ENCODE peak calls at places on chromosome 7, in six cellular contexts. K, A, F, V, U and G are unnamed samples. For H3K9me3, the result is how much of the 10 kb centered on the place peaks cover.

GRCh38 chr7:41999736-42000283 is 237.2 kb downstream of the GLI3 start:
- DNase-seq in K (no peak), A (no peak), U (no peak), V (no peak), F (peak), G (no peak)

GRCh38 chr7:131649003-131649541 is 92.6 kb upstream of the PODXL start:
- DNase-seq in V (peak), K (no peak), F (no peak), U (no peak), A (no peak), G (no peak)

GRCh38 chr7:41116817-41117216 is 586.1 kb downstream of the INHBA start:
- DNase-seq in A (no peak), F (no peak), K (no peak), V (no peak), U (no peak), G (no peak)

GRCh38 chr7:155751409-155751808 is 60.9 kb downstream of the SHH start:
- DNase-seq in K (no peak), V (no peak), U (no peak), A (no peak), F (no peak), G (no peak)

GRCh38 chr7:128827248-128827958 is 2.8 kb upstream of the FLNC start:
- DNase-seq in F (no peak), K (no peak), V (peak), U (no peak), A (no peak), G (no peak)

GRCh38 chr7:56206420-56206819 is 90.2 kb upstream of the NUPR2 start:
- DNase-seq in A (no peak), F (no peak), K (no peak), U (no peak), V (no peak), G (no peak)

GRCh38 chr7:5382281-5383041 is 41.2 kb downstream of the TNRC18 start:
- DNase-seq in A (no peak), U (peak), K (no peak), F (no peak), V (no peak), G (no peak)

GRCh38 chr7:146176790-146177189 is 60.2 kb downstream of the CNTNAP2 start:
- DNase-seq in A (no peak), V (no peak), U (no peak), F (no peak), K (no peak), G (no peak)

GRCh38 chr7:47369736-47370135 is 212.2 kb downstream of the TNS3 start:
- DNase-seq in F (no peak), V (no peak), U (no peak), K (no peak), A (no peak), G (no peak)

GRCh38 chr7:139735912-139736595 is 41.7 kb downstream of the HIPK2 start:
- DNase-seq in K (no peak), U (no peak), A (peak), V (no peak), F (no peak), G (no peak)

GRCh38 chr7:97982647-97983046 is 7.3 kb downstream of the OCM2 start:
- DNase-seq in K (no peak), V (no peak), A (no peak), U (no peak), F (no peak), G (no peak)

GRCh38 chr7:26855421-26855820 is 9.0 kb downstream of the SKAP2 start:
- DNase-seq in F (no peak), U (no peak), K (no peak), V (no peak), A (no peak), G (no peak)

GRCh38 chr7:18352339-18353255 is 143.0 kb upstream of the HDAC9 start:
- DNase-seq in U (peak), K (peak), A (no peak), V (peak), F (peak), G (no peak)

GRCh38 chr7:88888684-88889083 is 93.1 kb upstream of the TEX47 start:
- DNase-seq in F (no peak), V (no peak), K (no peak), U (no peak), A (no peak), G (no peak)

GRCh38 chr7:13850185-13850752 is 139.2 kb downstream of the ETV1 start:
- DNase-seq in F (no peak), K (no peak), V (no peak), U (peak), A (peak), G (peak)

GRCh38 chr7:121605297-121605640 is 209.2 kb upstream of the FAM3C start:
- DNase-seq in F (no peak), V (no peak), A (no peak), U (no peak), K (no peak), G (no peak)

GRCh38 chr7:93043393-93043985 is 74.3 kb downstream of the SAMD9 start:
- DNase-seq in V (no peak), F (no peak), U (no peak), A (no peak), K (no peak), G (no peak)

GRCh38 chr7:123798527-123799188 is 46.3 kb upstream of the HYAL4 start:
- DNase-seq in K (no peak), U (no peak), V (no peak), A (no peak), F (no peak), G (no peak)

GRCh38 chr7:152006336-152006735 is 19.1 kb upstream of the GALNT11 start:
- DNase-seq in A (no peak), K (no peak), F (no peak), V (no peak), U (no peak), G (no peak)

GRCh38 chr7:34277801-34278195 is 372.5 kb downstream of the BMPER start:
- DNase-seq in A (no peak), U (no peak), F (no peak), V (no peak), K (no peak), G (no peak)

GRCh38 chr7:50393547-50394252 is 56.5 kb downstream of the FIGNL1 start:
- DNase-seq in V (no peak), U (no peak), A (peak), F (no peak), K (no peak), G (peak)

GRCh38 chr7:139727151-139727705 is 50.6 kb downstream of the HIPK2 start:
- DNase-seq in F (no peak), U (no peak), V (no peak), K (no peak), A (no peak), G (no peak)

GRCh38 chr7:29353810-29354209 is 159.2 kb downstream of the CHN2 start:
- DNase-seq in A (no peak), F (no peak), V (no peak), K (no peak), U (no peak), G (no peak)

GRCh38 chr7:107652642-107653041 is 8.0 kb upstream of the SLC26A4 start:
- DNase-seq in K (no peak), U (no peak), V (no peak), F (no peak), A (no peak), G (no peak)

GRCh38 chr7:520503-521161 is 986 bp upstream of the PDGFA start:
- DNase-seq in U (peak), A (no peak), K (no peak), V (no peak), F (no peak), G (no peak)

GRCh38 chr7:120955577-120956149 is 5.1 kb downstream of the ING3 start:
- DNase-seq in A (no peak), V (no peak), F (no peak), U (no peak), K (no peak), G (no peak)

GRCh38 chr7:79401254-79401653 is 52.2 kb downstream of the MAGI2 start:
- DNase-seq in K (no peak), F (no peak), A (no peak), U (no peak), V (no peak), G (no peak)

GRCh38 chr7:151905322-151905721 is 28.4 kb upstream of the PRKAG2 start:
- DNase-seq in U (no peak), V (no peak), A (no peak), F (no peak), K (peak), G (no peak)

GRCh38 chr7:128701062-128701785 is 29.1 kb downstream of the GARIN1A start:
- DNase-seq in F (no peak), V (no peak), U (no peak), K (no peak), A (no peak), G (no peak)

GRCh38 chr7:28136885-28137284 is 43.7 kb downstream of the JAZF1 start:
- DNase-seq in V (no peak), A (no peak), K (no peak), U (no peak), F (no peak), G (no peak)

GRCh38 chr7:17599733-17600685 is 301.6 kb downstream of the AHR start:
- DNase-seq in U (no peak), V (no peak), F (no peak), K (no peak), A (no peak), G (no peak)

GRCh38 chr7:37048674-37049073 is 324.4 kb upstream of the AOAH start:
- DNase-seq in U (no peak), F (no peak), V (no peak), K (no peak), A (no peak), G (no peak)

GRCh38 chr7:129644634-129645230 is 33.2 kb downstream of the NRF1 start:
- DNase-seq in V (no peak), A (no peak), F (peak), K (no peak), U (no peak), G (no peak)

GRCh38 chr7:107167483-107168232 is 1.1 kb upstream of the HBP1 start:
- DNase-seq in V (peak), U (peak), F (peak), K (no peak), A (no peak), G (no peak)

GRCh38 chr7:40455485-40455884 is 320.7 kb downstream of the SUGCT start:
- DNase-seq in U (no peak), F (no peak), K (no peak), A (no peak), V (no peak), G (no peak)

GRCh38 chr7:120993011-120993574 is 4.6 kb downstream of the CPED1 start:
- DNase-seq in U (no peak), V (no peak), F (no peak), A (no peak), K (no peak), G (no peak)

GRCh38 chr7:25359471-25360059 is 131.3 kb upstream of the NPVF start:
- DNase-seq in V (no peak), K (no peak), U (no peak), A (no peak), F (no peak), G (no peak)

GRCh38 chr7:93147358-93147757 is 827 bp downstream of the SAMD9L start:
- DNase-seq in F (peak), K (no peak), A (peak), V (peak), U (peak), G (peak)

GRCh38 chr7:1635401-1635800 is 34.7 kb upstream of the ELFN1 start:
- DNase-seq in A (no peak), U (no peak), V (no peak), K (no peak), F (no peak), G (no peak)

GRCh38 chr7:1637155-1637554 is 32.9 kb upstream of the ELFN1 start:
- DNase-seq in A (no peak), K (no peak), F (no peak), V (no peak), U (no peak), G (no peak)

GRCh38 chr7:1630700-1631336 is 39.3 kb upstream of the ELFN1 start:
- DNase-seq in A (no peak), U (no peak), K (no peak), V (no peak), F (no peak), G (no peak)

GRCh38 chr7:1632506-1632905 is 37.6 kb upstream of the ELFN1 start:
- DNase-seq in V (no peak), F (no peak), K (no peak), U (no peak), A (no peak), G (no peak)

GRCh38 chr7:1632916-1633785 is 36.9 kb upstream of the ELFN1 start:
- DNase-seq in F (no peak), U (no peak), V (no peak), A (no peak), K (no peak), G (no peak)
- H3K9me3 ChIP-seq in F (under half), U (under half), V (under half), A (under half), K (under half), G (under half)

GRCh38 chr7:63106506-63107388 is 891.9 kb upstream of the ZNF722 start:
- DNase-seq in U (no peak), A (no peak), K (no peak), V (no peak), F (no peak), G (no peak)
- H3K9me3 ChIP-seq in U (under half), A (under half), K (under half), V (under half), F (under half), G (under half)

GRCh38 chr7:6691609-6692106 is 15.1 kb downstream of the ZNF12 start:
- DNase-seq in A (no peak), U (no peak), V (no peak), K (no peak), F (no peak), G (no peak)
- H3K9me3 ChIP-seq in A (half or more), U (under half), V (half or more), K (under half), F (half or more), G (half or more)

GRCh38 chr7:66503036-66503370 is 125.7 kb upstream of the KCTD7 start:
- DNase-seq in V (no peak), F (no peak), K (no peak), U (no peak), A (no peak), G (no peak)
- H3K9me3 ChIP-seq in V (under half), F (under half), K (under half), U (under half), A (under half), G (under half)

GRCh38 chr7:100065452-100066186 is 15.9 kb downstream of the ZNF3 start:
- DNase-seq in V (no peak), A (no peak), F (no peak), U (no peak), K (peak), G (no peak)

GRCh38 chr7:100063376-100063775 is 13.8 kb downstream of the ZSCAN21 start:
- DNase-seq in K (no peak), A (no peak), U (no peak), F (no peak), V (no peak), G (no peak)

GRCh38 chr7:100069991-100070390 is 11.5 kb downstream of the ZNF3 start:
- DNase-seq in V (no peak), U (no peak), F (no peak), A (no peak), K (no peak), G (no peak)

GRCh38 chr7:100064162-100064561 is 14.6 kb downstream of the ZSCAN21 start:
- DNase-seq in F (no peak), K (no peak), U (no peak), A (no peak), V (no peak), G (no peak)

DNA sequence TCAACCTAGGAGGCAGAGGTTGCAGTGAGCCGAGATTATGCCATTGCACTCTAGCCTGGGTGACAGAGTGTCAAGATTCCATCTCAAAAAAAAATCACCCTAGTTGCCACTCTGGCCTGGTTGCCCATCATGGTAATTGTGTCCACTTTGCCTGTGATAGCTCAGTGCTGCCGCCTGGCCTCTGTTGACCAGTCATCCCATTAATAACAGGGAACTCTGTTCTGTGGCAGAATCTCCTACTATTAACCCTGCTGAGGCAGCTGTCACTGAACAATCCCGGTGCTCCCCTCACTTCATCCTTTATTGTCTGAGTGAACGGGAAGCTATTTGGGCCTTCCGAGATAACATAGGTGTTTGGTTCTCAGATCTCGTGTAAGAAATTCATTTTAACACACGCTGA is 14.6 kb downstream of the ZNF3 start:
- DNase-seq in A (no peak), U (no peak), V (no peak), K (no peak), F (no peak), G (no peak)
- H3K9me3 ChIP-seq in A (under half), U (under half), V (under half), K (under half), F (under half), G (under half)

DNA sequence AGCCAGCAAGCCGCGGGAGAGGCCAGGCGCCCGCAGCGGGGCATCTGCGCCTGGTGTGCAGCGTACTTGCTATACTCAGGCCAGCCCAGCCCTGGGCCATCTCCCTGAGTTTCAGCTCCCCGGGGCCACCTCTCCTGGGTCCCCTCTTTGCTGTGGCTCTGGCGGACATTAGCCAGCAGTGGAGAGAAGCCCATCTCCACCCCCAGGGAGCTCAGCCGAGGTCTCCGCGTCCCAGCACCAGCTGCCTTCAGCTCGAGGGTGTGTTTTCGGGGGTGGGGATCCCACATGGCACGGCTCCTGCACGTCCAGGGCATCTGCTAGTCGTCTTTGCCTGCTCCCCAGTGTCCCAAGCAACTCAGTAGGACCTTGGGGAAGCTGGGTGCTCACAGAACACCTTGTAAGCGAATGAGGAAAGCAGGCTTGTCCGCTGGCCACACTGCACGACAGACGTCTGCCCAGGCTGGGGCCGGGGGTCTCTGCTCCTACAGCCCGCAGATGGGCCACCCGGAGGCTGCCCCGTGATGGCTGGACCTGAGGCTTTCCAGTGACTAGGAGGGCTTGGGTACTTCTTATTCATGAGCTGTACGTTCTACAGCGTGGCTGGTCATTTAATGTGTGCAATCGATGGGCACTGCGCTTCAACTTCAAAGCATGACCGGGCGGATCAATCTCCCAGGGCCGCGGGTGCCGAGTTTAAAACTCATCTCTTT is 455.6 kb downstream of the DNAJB6 start:
- DNase-seq in V (no peak), A (no peak), U (no peak), K (no peak), F (no peak), G (no peak)
- H3K9me3 ChIP-seq in V (under half), A (under half), U (under half), K (under half), F (under half), G (under half)